ENCODE peak calls at places on chromosome 17, in seven cellular contexts. R is H9, Q is adrenal gland, L is upper lobe of right lung, F is astrocyte of the spinal cord, P is GM10248, D is GM23338. Z is an unnamed sample.

GRCh38 chr17:47806026-47806912 is 15.3 kb downstream of the OSBPL7 start:
- DNase-seq in R (peak), P (no peak), L (no peak), D (no peak), F (no peak), Q (no peak), Z (no peak)

GRCh38 chr17:61345081-61345480 is 54.6 kb upstream of the TBX2 start:
- DNase-seq in L (no peak), F (no peak), P (no peak), Q (no peak), R (no peak), D (no peak), Z (no peak)

GRCh38 chr17:50421308-50422031 is 4.5 kb upstream of the ACSF2 start:
- DNase-seq in Q (no peak), F (peak), P (peak), R (no peak), D (no peak), L (no peak), Z (no peak)

GRCh38 chr17:16027708-16028584 is 28.3 kb downstream of the TTC19 start:
- DNase-seq in D (no peak), F (peak), Q (peak), P (peak), L (no peak), R (no peak), Z (no peak)

GRCh38 chr17:78535285-78536197 is 41.7 kb downstream of the DNAH17 start:
- DNase-seq in D (no peak), F (no peak), P (no peak), L (peak), R (no peak), Q (no peak), Z (no peak)

GRCh38 chr17:57737450-57737849 is 7.6 kb downstream of the CCDC182 start:
- DNase-seq in R (no peak), L (no peak), F (no peak), P (no peak), Q (no peak), D (no peak), Z (no peak)

GRCh38 chr17:43661699-43662431 is at the start of gene MEOX1:
- DNase-seq in P (peak), F (peak), D (no peak), R (no peak), L (no peak), Q (no peak), Z (no peak)

GRCh38 chr17:6643460-6644125 is 2.7 kb downstream of the TXNDC17 start:
- DNase-seq in P (no peak), Q (no peak), F (peak), L (no peak), R (no peak), D (no peak), Z (no peak)

DNA sequence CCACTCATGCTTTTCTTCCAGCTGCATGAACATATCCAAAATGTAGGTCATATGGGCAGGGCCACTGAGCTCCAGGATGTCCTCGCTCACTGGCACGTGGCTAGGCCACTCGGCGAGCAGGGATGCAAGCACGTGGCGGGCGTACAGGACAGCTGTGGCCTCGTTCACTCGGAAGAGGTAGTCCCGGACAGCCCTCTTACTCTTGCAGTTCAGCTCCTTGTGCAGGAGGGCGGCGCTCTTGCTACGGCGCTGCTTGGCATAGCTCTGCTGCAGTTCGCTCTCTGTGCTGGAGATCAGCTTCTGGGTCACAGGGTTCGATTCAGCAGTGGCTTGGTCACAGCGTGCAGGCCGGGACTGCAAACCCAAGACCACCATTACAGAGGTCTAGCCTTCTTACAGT is 53.1 kb upstream of the ATP2A3 start:
- DNase-seq in F (no peak), P (no peak), D (peak), Q (no peak), R (no peak), L (no peak), Z (no peak)
- TF ChIP-seq CTCF in F (no peak), P (peak), D (peak), Q (no peak), R (peak), L (peak), Z (no peak)

GRCh38 chr17:27603446-27603820 is 27.6 kb upstream of the LGALS9 start:
- DNase-seq in L (no peak), R (no peak), D (no peak), F (no peak), P (no peak), Q (no peak), Z (no peak)
- TF ChIP-seq CTCF in L (no peak), R (no peak), D (no peak), F (no peak), P (no peak), Q (no peak), Z (no peak)

GRCh38 chr17:35404360-35404759 is 27.9 kb downstream of the SLFN12 start:
- DNase-seq in L (no peak), R (no peak), F (no peak), Q (no peak), D (no peak), P (no peak), Z (no peak)
- TF ChIP-seq CTCF in L (no peak), R (no peak), F (no peak), Q (no peak), D (no peak), P (no peak), Z (no peak)

GRCh38 chr17:32854834-32855389 is 22.0 kb downstream of the MYO1D start:
- DNase-seq in Q (no peak), R (no peak), L (no peak), F (no peak), P (no peak), D (no peak), Z (no peak)
- TF ChIP-seq CTCF in Q (no peak), R (no peak), L (no peak), F (no peak), P (no peak), D (no peak), Z (no peak)

GRCh38 chr17:8893621-8894020 is 26.1 kb upstream of the PIK3R6 start:
- DNase-seq in R (peak), Q (no peak), D (no peak), F (no peak), P (no peak), L (no peak), Z (no peak)
- TF ChIP-seq CTCF in R (no peak), Q (no peak), D (no peak), F (no peak), P (no peak), L (no peak), Z (no peak)

GRCh38 chr17:74842599-74843351 is 16.9 kb downstream of the GRIN2C start:
- DNase-seq in D (peak), L (peak), P (peak), F (peak), Q (peak), R (peak), Z (no peak)
- TF ChIP-seq CTCF in D (no peak), L (peak), P (peak), F (peak), Q (peak), R (peak), Z (no peak)